ENCODE peak calls at places on chromosomes 6 and 20, in ten cellular contexts. One of them, this sample, is unnamed. For H3K4me1, the result is how much of the 10 kb centered on the place peaks cover.

GRCh38 chr20:63134201-63134612 is 81.7 kb downstream of the YTHDF1 start:
- DNase-seq in small intestine: no peak
- DNase-seq in esophagus squamous epithelium: no peak
- DNase-seq in CD8-positive, alpha-beta T cell: no peak
- DNase-seq in Panc1: no peak
- DNase-seq in A549: no peak
- DNase-seq in heart left ventricle: no peak
- DNase-seq in SJSA1: no peak
- DNase-seq in psoas muscle: peak
- DNase-seq in GM23338: peak
- DNase-seq in this sample: no peak

GRCh38 chr6:138406443-138406842 is 2.4 kb downstream of the HEBP2 start:
- DNase-seq in small intestine: peak
- DNase-seq in esophagus squamous epithelium: no peak
- DNase-seq in CD8-positive, alpha-beta T cell: no peak
- DNase-seq in Panc1: no peak
- DNase-seq in A549: peak
- DNase-seq in heart left ventricle: no peak
- DNase-seq in SJSA1: no peak
- DNase-seq in psoas muscle: no peak
- DNase-seq in GM23338: no peak
- DNase-seq in this sample: no peak

GRCh38 chr6:109002100-109002697 is 92.4 kb downstream of the SESN1 start:
- DNase-seq in small intestine: no peak
- DNase-seq in esophagus squamous epithelium: no peak
- DNase-seq in CD8-positive, alpha-beta T cell: no peak
- DNase-seq in Panc1: no peak
- DNase-seq in A549: no peak
- DNase-seq in heart left ventricle: no peak
- DNase-seq in SJSA1: no peak
- DNase-seq in psoas muscle: no peak
- DNase-seq in GM23338: no peak
- DNase-seq in this sample: no peak

GRCh38 chr6:85460951-85461805 is 11.3 kb downstream of the NT5E start:
- DNase-seq in small intestine: peak
- DNase-seq in esophagus squamous epithelium: no peak
- DNase-seq in CD8-positive, alpha-beta T cell: peak
- DNase-seq in Panc1: no peak
- DNase-seq in A549: no peak
- DNase-seq in heart left ventricle: no peak
- DNase-seq in SJSA1: no peak
- DNase-seq in psoas muscle: no peak
- DNase-seq in GM23338: no peak
- DNase-seq in this sample: no peak

GRCh38 chr20:6007094-6007528 is 46.7 kb downstream of the LRRN4 start:
- DNase-seq in small intestine: peak
- DNase-seq in esophagus squamous epithelium: no peak
- DNase-seq in CD8-positive, alpha-beta T cell: no peak
- DNase-seq in Panc1: no peak
- DNase-seq in A549: no peak
- DNase-seq in heart left ventricle: no peak
- DNase-seq in SJSA1: no peak
- DNase-seq in psoas muscle: no peak
- DNase-seq in GM23338: no peak
- DNase-seq in this sample: no peak

GRCh38 chr6:97594834-97595233 is 311.8 kb upstream of the MMS22L start:
- DNase-seq in small intestine: no peak
- DNase-seq in esophagus squamous epithelium: no peak
- DNase-seq in CD8-positive, alpha-beta T cell: no peak
- DNase-seq in Panc1: no peak
- DNase-seq in A549: no peak
- DNase-seq in heart left ventricle: no peak
- DNase-seq in SJSA1: no peak
- DNase-seq in psoas muscle: no peak
- DNase-seq in GM23338: no peak
- DNase-seq in this sample: no peak

GRCh38 chr6:15330174-15330934 is 84.5 kb downstream of the JARID2 start:
- DNase-seq in small intestine: no peak
- DNase-seq in esophagus squamous epithelium: no peak
- DNase-seq in CD8-positive, alpha-beta T cell: no peak
- DNase-seq in Panc1: no peak
- DNase-seq in A549: no peak
- DNase-seq in heart left ventricle: no peak
- DNase-seq in SJSA1: peak
- DNase-seq in psoas muscle: no peak
- DNase-seq in GM23338: no peak
- DNase-seq in this sample: no peak

GRCh38 chr6:110529355-110529754 is 52.9 kb upstream of the SLC22A16 start:
- DNase-seq in small intestine: no peak
- DNase-seq in esophagus squamous epithelium: no peak
- DNase-seq in CD8-positive, alpha-beta T cell: no peak
- DNase-seq in Panc1: no peak
- DNase-seq in A549: no peak
- DNase-seq in heart left ventricle: no peak
- DNase-seq in SJSA1: no peak
- DNase-seq in psoas muscle: no peak
- DNase-seq in GM23338: no peak
- DNase-seq in this sample: no peak

GRCh38 chr20:45576995-45577394 is 2.1 kb downstream of the WFDC8 start:
- DNase-seq in small intestine: no peak
- DNase-seq in esophagus squamous epithelium: no peak
- DNase-seq in CD8-positive, alpha-beta T cell: no peak
- DNase-seq in Panc1: no peak
- DNase-seq in A549: no peak
- DNase-seq in heart left ventricle: no peak
- DNase-seq in SJSA1: no peak
- DNase-seq in psoas muscle: no peak
- DNase-seq in GM23338: peak
- DNase-seq in this sample: no peak

GRCh38 chr6:1745814-1746213 is 136.1 kb downstream of the FOXC1 start:
- DNase-seq in small intestine: no peak
- DNase-seq in esophagus squamous epithelium: no peak
- DNase-seq in CD8-positive, alpha-beta T cell: no peak
- DNase-seq in Panc1: no peak
- DNase-seq in A549: no peak
- DNase-seq in heart left ventricle: no peak
- DNase-seq in SJSA1: no peak
- DNase-seq in psoas muscle: no peak
- DNase-seq in GM23338: no peak
- DNase-seq in this sample: no peak

GRCh38 chr6:89360415-89360999 is 8.0 kb upstream of the UBE2J1 start:
- DNase-seq in small intestine: no peak
- DNase-seq in esophagus squamous epithelium: no peak
- DNase-seq in CD8-positive, alpha-beta T cell: no peak
- DNase-seq in Panc1: no peak
- DNase-seq in A549: no peak
- DNase-seq in heart left ventricle: no peak
- DNase-seq in SJSA1: no peak
- DNase-seq in psoas muscle: no peak
- DNase-seq in GM23338: no peak
- DNase-seq in this sample: no peak

GRCh38 chr6:136787726-136788068 is 4.6 kb downstream of the MAP3K5 start:
- DNase-seq in small intestine: no peak
- DNase-seq in esophagus squamous epithelium: no peak
- DNase-seq in CD8-positive, alpha-beta T cell: no peak
- DNase-seq in Panc1: no peak
- DNase-seq in A549: no peak
- DNase-seq in heart left ventricle: no peak
- DNase-seq in SJSA1: no peak
- DNase-seq in psoas muscle: no peak
- DNase-seq in GM23338: no peak
- DNase-seq in this sample: no peak
- H3K4me3 ChIP-seq in small intestine: no peak
- H3K4me3 ChIP-seq in esophagus squamous epithelium: peak
- H3K4me3 ChIP-seq in CD8-positive, alpha-beta T cell: no peak
- H3K4me3 ChIP-seq in Panc1: no peak
- H3K4me3 ChIP-seq in A549: no peak
- H3K4me3 ChIP-seq in heart left ventricle: no peak
- H3K4me3 ChIP-seq in SJSA1: no peak
- H3K4me3 ChIP-seq in psoas muscle: no peak
- H3K4me3 ChIP-seq in GM23338: no peak
- H3K4me3 ChIP-seq in this sample: peak

GRCh38 chr20:3173582-3174441 is 463 bp upstream of the LZTS3 start:
- DNase-seq in small intestine: peak
- DNase-seq in esophagus squamous epithelium: no peak
- DNase-seq in CD8-positive, alpha-beta T cell: peak
- DNase-seq in Panc1: no peak
- DNase-seq in A549: peak
- DNase-seq in heart left ventricle: peak
- DNase-seq in SJSA1: peak
- DNase-seq in psoas muscle: peak
- DNase-seq in GM23338: peak
- DNase-seq in this sample: peak

GRCh38 chr20:3172933-3173581 is at the start of gene LZTS3:
- DNase-seq in small intestine: peak
- DNase-seq in esophagus squamous epithelium: no peak
- DNase-seq in CD8-positive, alpha-beta T cell: peak
- DNase-seq in Panc1: no peak
- DNase-seq in A549: peak
- DNase-seq in heart left ventricle: peak
- DNase-seq in SJSA1: peak
- DNase-seq in psoas muscle: peak
- DNase-seq in GM23338: peak
- DNase-seq in this sample: peak

GRCh38 chr20:3172126-3172932 is 1.0 kb downstream of the LZTS3 start:
- DNase-seq in small intestine: no peak
- DNase-seq in esophagus squamous epithelium: no peak
- DNase-seq in CD8-positive, alpha-beta T cell: no peak
- DNase-seq in Panc1: no peak
- DNase-seq in A549: no peak
- DNase-seq in heart left ventricle: no peak
- DNase-seq in SJSA1: no peak
- DNase-seq in psoas muscle: peak
- DNase-seq in GM23338: no peak
- DNase-seq in this sample: no peak

GRCh38 chr20:3168829-3169590 is 4.3 kb downstream of the LZTS3 start:
- DNase-seq in small intestine: no peak
- DNase-seq in esophagus squamous epithelium: no peak
- DNase-seq in CD8-positive, alpha-beta T cell: no peak
- DNase-seq in Panc1: no peak
- DNase-seq in A549: no peak
- DNase-seq in heart left ventricle: no peak
- DNase-seq in SJSA1: no peak
- DNase-seq in psoas muscle: no peak
- DNase-seq in GM23338: no peak
- DNase-seq in this sample: no peak

DNA sequence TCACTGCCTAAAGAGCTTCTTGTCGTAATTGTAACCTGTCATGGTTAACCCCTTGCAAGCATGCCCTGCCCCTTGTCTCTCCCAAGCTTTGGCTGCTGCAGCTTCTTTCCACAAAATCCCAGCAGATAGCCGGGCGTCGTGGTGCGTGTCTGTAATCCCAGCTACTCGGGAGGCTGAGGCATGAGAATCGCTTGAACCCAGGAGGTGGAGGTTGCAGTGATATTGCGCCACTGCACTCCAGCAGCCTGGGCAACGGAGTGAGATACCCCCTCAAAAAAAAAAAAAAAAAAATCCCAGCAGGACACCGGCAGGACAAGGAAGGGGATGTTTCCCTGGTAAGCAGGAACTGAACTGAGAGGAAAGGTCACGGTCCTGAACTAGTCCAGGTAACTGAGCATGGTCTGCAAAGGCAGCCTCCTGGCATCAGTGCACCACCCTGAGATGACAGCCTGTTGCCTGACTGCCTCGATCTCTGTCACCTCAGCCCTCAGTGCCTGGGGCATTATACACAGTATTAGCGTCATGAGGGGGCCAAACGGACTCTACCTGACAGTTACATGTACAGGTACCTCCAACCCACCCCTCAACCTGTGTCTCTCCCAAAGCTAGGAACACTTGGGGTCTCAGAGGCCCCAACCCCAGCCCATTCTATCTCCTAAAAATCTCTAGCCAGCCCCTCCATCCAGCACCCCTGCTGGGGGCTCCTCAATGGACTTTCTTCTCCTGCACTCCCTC is 1.8 kb downstream of the LZTS3 start:
- DNase-seq in small intestine: no peak
- DNase-seq in esophagus squamous epithelium: no peak
- DNase-seq in CD8-positive, alpha-beta T cell: no peak
- DNase-seq in Panc1: no peak
- DNase-seq in A549: no peak
- DNase-seq in heart left ventricle: no peak
- DNase-seq in SJSA1: no peak
- DNase-seq in psoas muscle: peak
- DNase-seq in GM23338: no peak
- DNase-seq in this sample: no peak
- H3K4me1 ChIP-seq in small intestine: under half
- H3K4me1 ChIP-seq in esophagus squamous epithelium: under half
- H3K4me1 ChIP-seq in CD8-positive, alpha-beta T cell: under half
- H3K4me1 ChIP-seq in Panc1: under half
- H3K4me1 ChIP-seq in A549: under half
- H3K4me1 ChIP-seq in heart left ventricle: under half
- H3K4me1 ChIP-seq in SJSA1: under half
- H3K4me1 ChIP-seq in psoas muscle: under half
- H3K4me1 ChIP-seq in GM23338: under half
- H3K4me1 ChIP-seq in this sample: under half

DNA sequence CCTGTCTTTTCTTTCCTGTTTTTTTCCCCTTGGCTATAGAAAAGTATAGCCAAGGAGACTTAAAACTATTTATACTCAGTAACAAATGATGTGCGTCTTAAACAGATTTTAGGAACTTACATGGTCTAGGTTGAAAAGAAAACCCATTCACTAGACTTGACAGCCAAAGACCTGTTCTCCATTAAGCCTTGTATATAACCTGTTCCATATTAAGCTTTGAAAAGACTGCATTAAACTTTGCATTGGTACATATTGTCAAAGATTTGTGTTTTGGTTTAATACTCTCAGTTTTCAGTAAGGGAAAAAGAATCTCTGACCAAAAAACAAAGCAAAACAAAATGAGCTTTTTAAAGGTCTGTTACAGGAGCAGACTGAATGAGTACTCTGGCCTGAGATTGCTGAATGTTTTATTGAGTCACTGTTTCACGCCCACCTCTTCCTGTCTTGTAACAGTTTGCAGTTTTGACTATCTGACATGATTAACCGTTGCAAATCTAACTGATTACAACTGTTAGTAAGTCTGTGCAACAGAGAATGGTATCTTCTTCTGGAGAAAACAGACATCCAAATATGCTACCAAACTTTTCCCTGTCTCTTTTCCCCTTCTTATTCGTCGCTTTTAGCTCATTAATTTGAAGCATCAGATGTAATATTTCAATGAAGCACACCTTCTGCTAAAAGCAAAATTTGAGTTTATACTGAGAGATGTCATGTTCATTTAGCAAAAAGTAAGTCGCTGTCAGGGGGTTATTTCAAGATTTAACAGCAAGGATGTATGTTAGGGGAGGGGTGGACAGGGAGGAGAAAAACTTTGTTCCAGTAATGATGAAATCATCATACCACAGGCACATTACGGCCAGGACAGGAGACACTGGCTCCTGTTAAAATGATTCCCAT is 59.1 kb upstream of the SUPT3H start:
- DNase-seq in small intestine: peak
- DNase-seq in esophagus squamous epithelium: no peak
- DNase-seq in CD8-positive, alpha-beta T cell: no peak
- DNase-seq in Panc1: no peak
- DNase-seq in A549: no peak
- DNase-seq in heart left ventricle: no peak
- DNase-seq in SJSA1: peak
- DNase-seq in psoas muscle: no peak
- DNase-seq in GM23338: no peak
- DNase-seq in this sample: no peak
- H3K4me3 ChIP-seq in small intestine: no peak
- H3K4me3 ChIP-seq in esophagus squamous epithelium: no peak
- H3K4me3 ChIP-seq in CD8-positive, alpha-beta T cell: no peak
- H3K4me3 ChIP-seq in Panc1: no peak
- H3K4me3 ChIP-seq in A549: no peak
- H3K4me3 ChIP-seq in heart left ventricle: no peak
- H3K4me3 ChIP-seq in SJSA1: no peak
- H3K4me3 ChIP-seq in psoas muscle: no peak
- H3K4me3 ChIP-seq in GM23338: no peak
- H3K4me3 ChIP-seq in this sample: no peak

GRCh38 chr20:24831232-24831631 is 117.8 kb upstream of the CST7 start:
- DNase-seq in small intestine: no peak
- DNase-seq in esophagus squamous epithelium: no peak
- DNase-seq in CD8-positive, alpha-beta T cell: no peak
- DNase-seq in Panc1: no peak
- DNase-seq in A549: no peak
- DNase-seq in heart left ventricle: no peak
- DNase-seq in SJSA1: no peak
- DNase-seq in psoas muscle: no peak
- DNase-seq in GM23338: no peak
- DNase-seq in this sample: no peak
- H3K4me1 ChIP-seq in small intestine: under half
- H3K4me1 ChIP-seq in esophagus squamous epithelium: under half
- H3K4me1 ChIP-seq in CD8-positive, alpha-beta T cell: under half
- H3K4me1 ChIP-seq in Panc1: under half
- H3K4me1 ChIP-seq in A549: under half
- H3K4me1 ChIP-seq in heart left ventricle: under half
- H3K4me1 ChIP-seq in SJSA1: under half
- H3K4me1 ChIP-seq in psoas muscle: under half
- H3K4me1 ChIP-seq in GM23338: under half
- H3K4me1 ChIP-seq in this sample: under half